ENCODE peak calls at places on chromosomes 4 and X, in ten cellular contexts. D is hepatocyte, L is mucosa of descending colon, B is foreskin fibroblast, T is cardiac fibroblast, O is uterus, E is fibroblast of villous mesenchyme, M is HFF-Myc, P is sigmoid colon, Z is ovary. R is an unnamed sample.

GRCh38 chr4:99679204-99679603 is 21.6 kb upstream of the C4orf54 start:
- DNase-seq in D (peak), L (no peak), B (no peak), T (no peak), O (no peak), E (no peak), M (no peak), P (no peak), Z (peak), R (no peak)

GRCh38 chrX:30489323-30489722 is 88.2 kb downstream of the TASL start:
- DNase-seq in D (no peak), L (no peak), B (peak), T (no peak), O (no peak), E (no peak), M (no peak), P (no peak), Z (no peak), R (no peak)

GRCh38 chr4:22500831-22501714 is 14.8 kb downstream of the ADGRA3 start:
- DNase-seq in D (peak), L (peak), B (peak), T (peak), O (no peak), E (no peak), M (no peak), P (no peak), Z (no peak), R (no peak)

GRCh38 chr4:74926007-74926406 is 6.9 kb upstream of the PARM1 start:
- DNase-seq in D (no peak), L (no peak), B (no peak), T (no peak), O (no peak), E (no peak), M (no peak), P (no peak), Z (no peak), R (no peak)

GRCh38 chr4:153233761-153234371 is 29.6 kb downstream of the TRIM2 start:
- DNase-seq in D (peak), L (no peak), B (peak), T (peak), O (peak), E (peak), M (peak), P (peak), Z (no peak), R (peak)

GRCh38 chr4:82744284-82744963 is 54.2 kb downstream of the SCD5 start:
- DNase-seq in D (peak), L (no peak), B (no peak), T (no peak), O (no peak), E (no peak), M (no peak), P (no peak), Z (no peak), R (no peak)

GRCh38 chr4:56240554-56241190 is 146.6 kb downstream of the AASDH start:
- DNase-seq in D (peak), L (peak), B (no peak), T (no peak), O (no peak), E (no peak), M (no peak), P (no peak), Z (no peak), R (no peak)

GRCh38 chr4:70667710-70668535 is 1.6 kb upstream of the JCHAIN start:
- DNase-seq in D (no peak), L (no peak), B (no peak), T (peak), O (no peak), E (peak), M (no peak), P (no peak), Z (no peak), R (peak)

GRCh38 chr4:7526491-7526890 is 91.8 kb upstream of the PSAPL1 start:
- DNase-seq in D (no peak), L (no peak), B (no peak), T (no peak), O (no peak), E (no peak), M (no peak), P (no peak), Z (no peak), R (no peak)

GRCh38 chr4:6986067-6986780 is 56.9 kb upstream of the TADA2B start:
- DNase-seq in D (peak), L (no peak), B (peak), T (peak), O (no peak), E (peak), M (no peak), P (peak), Z (no peak), R (no peak)

GRCh38 chr4:20431422-20432014 is 179.8 kb downstream of the SLIT2 start:
- DNase-seq in D (peak), L (no peak), B (no peak), T (peak), O (peak), E (peak), M (no peak), P (no peak), Z (no peak), R (no peak)

GRCh38 chrX:120419465-120419864 is 49.6 kb downstream of the LAMP2 start:
- DNase-seq in D (no peak), L (no peak), B (peak), T (no peak), O (no peak), E (no peak), M (no peak), P (no peak), Z (no peak), R (no peak)

GRCh38 chr4:140252144-140252741 is 98.3 kb upstream of the MAML3 start:
- DNase-seq in D (peak), L (peak), B (no peak), T (no peak), O (peak), E (no peak), M (no peak), P (peak), Z (peak), R (no peak)

GRCh38 chr4:69092190-69092589 is 4.1 kb upstream of the UGT2B7 start:
- DNase-seq in D (no peak), L (no peak), B (peak), T (peak), O (no peak), E (peak), M (no peak), P (no peak), Z (no peak), R (no peak)

GRCh38 chr4:16869594-16870245 is 28.7 kb downstream of the LDB2 start:
- DNase-seq in D (no peak), L (no peak), B (no peak), T (no peak), O (no peak), E (no peak), M (no peak), P (no peak), Z (no peak), R (no peak)

GRCh38 chr4:7693237-7693608 is 246.4 kb downstream of the AFAP1 start:
- DNase-seq in D (no peak), L (no peak), B (no peak), T (no peak), O (no peak), E (no peak), M (no peak), P (no peak), Z (no peak), R (no peak)

GRCh38 chr4:47469951-47470350 is 6.4 kb upstream of the COMMD8 start:
- DNase-seq in D (no peak), L (no peak), B (peak), T (peak), O (no peak), E (peak), M (no peak), P (no peak), Z (no peak), R (peak)

GRCh38 chr4:3683744-3684421 is 82.3 kb upstream of the ADRA2C start:
- DNase-seq in D (no peak), L (no peak), B (no peak), T (no peak), O (no peak), E (no peak), M (no peak), P (peak), Z (no peak), R (no peak)

GRCh38 chrX:15245896-15246295 is 24.0 kb downstream of the ASB9 start:
- DNase-seq in D (no peak), L (no peak), B (no peak), T (no peak), O (no peak), E (no peak), M (no peak), P (no peak), Z (no peak), R (no peak)

GRCh38 chrX:68018248-68019203 is 414.8 kb downstream of the OPHN1 start:
- DNase-seq in D (no peak), L (peak), B (peak), T (peak), O (no peak), E (peak), M (no peak), P (no peak), Z (no peak), R (peak)

GRCh38 chr4:11409632-11410031 is 19.1 kb downstream of the HS3ST1 start:
- DNase-seq in D (no peak), L (no peak), B (no peak), T (no peak), O (no peak), E (no peak), M (no peak), P (no peak), Z (no peak), R (no peak)

DNA sequence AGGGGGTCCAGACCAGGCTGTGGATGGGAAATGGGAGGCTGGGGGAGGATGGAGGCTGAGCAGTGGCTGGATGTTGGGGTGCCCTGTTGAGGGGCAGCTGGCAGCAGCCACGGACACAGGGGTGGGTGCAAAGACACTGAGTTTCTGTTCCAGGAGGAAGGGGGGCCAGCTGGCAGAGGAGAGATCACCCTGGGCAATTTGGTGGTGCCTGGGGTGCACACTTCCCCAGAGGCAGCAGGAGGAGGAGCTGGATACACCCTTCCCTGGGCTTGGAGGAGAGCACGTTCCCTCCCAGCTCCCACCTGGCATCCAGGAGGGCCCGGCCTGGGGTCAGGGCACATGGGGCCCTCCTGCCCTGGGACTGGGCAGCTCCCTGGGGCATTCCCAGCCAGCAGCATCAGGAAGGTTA is 42.8 kb downstream of the CPLX1 start:
- DNase-seq in D (no peak), L (no peak), B (no peak), T (no peak), O (no peak), E (no peak), M (no peak), P (peak), Z (no peak), R (no peak)
- H3K4me3 ChIP-seq in D (no peak), L (no peak), B (no peak), T (no peak), O (no peak), E (no peak), M (no peak), P (no peak), Z (no peak), R (no peak)

DNA sequence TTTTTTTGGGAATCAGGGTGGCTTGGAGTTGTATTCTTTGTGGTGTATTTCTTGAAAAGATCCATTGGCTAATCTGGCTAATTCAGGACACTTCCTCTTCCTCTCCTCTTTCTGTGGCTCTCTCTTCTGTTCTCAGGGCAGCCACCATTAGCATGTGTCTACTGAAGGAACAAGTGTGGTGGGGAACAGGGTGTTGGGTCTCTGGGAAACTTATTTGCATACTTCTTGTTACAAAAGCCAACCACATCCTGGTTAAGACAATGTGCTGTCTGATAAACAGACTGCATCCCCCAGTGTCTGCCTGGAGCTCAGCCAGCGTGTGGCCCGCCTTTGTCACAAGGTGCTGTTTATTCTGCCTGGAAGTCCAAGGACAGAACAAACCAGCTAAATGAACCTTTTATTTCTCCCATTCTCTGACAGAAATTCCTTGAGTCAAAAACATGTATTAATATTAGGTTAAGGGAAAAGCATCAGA is 203.4 kb downstream of the SPRY1 start:
- DNase-seq in D (peak), L (peak), B (peak), T (peak), O (peak), E (peak), M (no peak), P (peak), Z (peak), R (no peak)
- TF ChIP-seq CTCF in D (no peak), L (no peak), B (no peak), T (no peak), O (no peak), E (no peak), M (no peak), P (no peak), Z (no peak), R (no peak)

GRCh38 chr4:112649055-112649408 is 12.1 kb downstream of the LARP7 start:
- DNase-seq in D (no peak), L (no peak), B (no peak), T (no peak), O (no peak), E (no peak), M (no peak), P (no peak), Z (no peak), R (no peak)

GRCh38 chr4:112647785-112648184 is 10.8 kb downstream of the LARP7 start:
- DNase-seq in D (no peak), L (no peak), B (no peak), T (no peak), O (no peak), E (no peak), M (no peak), P (no peak), Z (no peak), R (no peak)

GRCh38 chr4:112650332-112650731 is 13.4 kb downstream of the LARP7 start:
- DNase-seq in D (no peak), L (no peak), B (no peak), T (no peak), O (no peak), E (no peak), M (no peak), P (no peak), Z (no peak), R (no peak)

GRCh38 chr4:112646632-112647537 is 9.9 kb downstream of the LARP7 start:
- DNase-seq in D (no peak), L (no peak), B (no peak), T (no peak), O (no peak), E (no peak), M (no peak), P (no peak), Z (no peak), R (no peak)

DNA sequence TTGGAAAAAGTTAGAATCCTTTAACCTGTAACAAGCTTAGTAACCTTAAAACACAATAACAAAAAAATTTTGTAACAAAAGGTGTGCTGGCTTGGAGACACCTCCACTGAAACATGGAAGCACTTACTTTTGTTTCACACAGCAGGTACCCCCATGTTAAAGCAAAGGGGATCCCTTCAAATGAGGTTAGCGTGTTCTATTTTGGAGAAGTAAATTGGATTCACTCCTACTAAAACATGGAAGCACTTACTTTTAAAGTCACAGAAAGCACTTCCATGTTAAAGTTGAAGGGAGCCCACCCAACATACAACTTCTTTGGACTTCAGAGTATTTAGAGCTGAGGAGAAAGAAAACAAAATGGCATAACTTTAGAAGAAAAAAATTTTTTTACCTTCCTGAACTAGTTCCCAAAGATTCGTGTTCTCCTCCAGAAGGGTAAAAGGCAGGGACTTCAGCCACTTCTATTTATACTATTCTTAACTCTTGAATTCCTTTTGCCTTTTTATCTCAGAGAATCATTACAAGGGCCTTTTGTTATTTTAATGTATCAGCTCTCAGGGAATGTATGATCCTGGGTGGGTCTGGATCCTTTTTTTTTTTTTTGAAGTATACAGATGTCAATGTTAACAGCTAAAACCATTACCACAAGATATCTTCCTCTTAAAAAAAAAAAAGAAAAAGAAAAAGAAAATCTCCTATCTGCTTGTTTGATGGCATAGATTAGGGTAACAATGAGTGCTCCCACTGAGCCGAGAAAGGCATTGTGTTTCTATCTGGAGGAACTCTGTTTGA is 11.5 kb downstream of the LARP7 start:
- DNase-seq in D (no peak), L (no peak), B (no peak), T (peak), O (no peak), E (no peak), M (no peak), P (no peak), Z (no peak), R (no peak)
- H3K4me3 ChIP-seq in D (no peak), L (no peak), B (no peak), T (no peak), O (no peak), E (no peak), M (no peak), P (no peak), Z (no peak), R (no peak)

DNA sequence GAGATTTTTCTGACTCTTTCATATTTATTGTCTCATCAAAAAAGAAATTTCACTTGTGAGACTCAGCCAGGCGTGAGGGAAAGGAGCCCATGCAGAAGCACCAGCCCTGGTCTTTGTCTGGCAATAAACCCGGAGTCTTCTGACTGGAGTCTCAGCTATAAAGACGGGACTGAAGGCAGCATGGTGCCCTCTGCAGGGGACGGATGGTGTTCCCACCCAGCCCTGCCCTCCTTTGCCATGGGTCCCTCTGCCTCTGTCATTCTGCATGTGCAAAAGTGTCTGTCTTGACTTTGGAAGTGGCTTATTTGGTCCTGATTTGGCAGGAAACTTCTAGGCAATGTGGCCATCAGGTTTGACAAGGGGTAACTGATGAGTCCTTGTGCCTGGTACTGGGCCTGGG is 14.3 kb downstream of the ZNF185 start:
- DNase-seq in D (no peak), L (no peak), B (no peak), T (no peak), O (no peak), E (peak), M (no peak), P (no peak), Z (no peak), R (no peak)
- TF ChIP-seq CTCF in D (no peak), L (no peak), B (no peak), T (no peak), O (no peak), E (peak), M (no peak), P (no peak), Z (no peak), R (no peak)

DNA sequence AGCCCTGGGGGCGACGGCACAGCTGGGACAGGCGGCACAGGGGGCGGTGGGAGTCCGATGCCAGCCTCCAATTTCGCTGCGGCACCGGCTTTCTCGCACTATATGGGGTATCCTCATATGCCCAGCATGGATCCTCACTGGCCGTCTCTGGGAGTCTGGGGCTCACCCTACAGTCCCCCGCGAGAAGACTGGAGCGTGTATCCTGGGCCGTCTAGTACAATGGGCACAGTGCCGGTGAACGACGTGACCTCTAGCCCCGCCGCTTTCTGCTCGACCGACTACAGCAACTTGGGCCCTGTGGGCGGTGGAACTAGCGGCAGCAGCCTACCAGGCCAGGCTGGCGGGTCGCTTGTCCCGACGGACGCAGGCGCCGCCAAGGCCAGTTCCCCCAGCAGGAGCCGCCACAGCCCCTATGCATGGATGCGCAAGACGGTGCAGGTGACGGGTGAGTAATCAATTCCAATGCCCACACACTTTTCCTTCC is 500 bp downstream of the CDX4 start:
- DNase-seq in D (no peak), L (no peak), B (no peak), T (no peak), O (no peak), E (no peak), M (no peak), P (no peak), Z (no peak), R (no peak)
- H3K4me3 ChIP-seq in D (no peak), L (no peak), B (no peak), T (no peak), O (no peak), E (no peak), M (no peak), P (no peak), Z (no peak), R (no peak)

GRCh38 chrX:3550871-3551270 is 162.6 kb downstream of the PRKX start:
- DNase-seq in D (no peak), L (no peak), B (no peak), T (no peak), O (no peak), E (no peak), M (no peak), P (no peak), Z (no peak), R (no peak)

GRCh38 chrX:3545901-3546300 is 167.5 kb downstream of the PRKX start:
- DNase-seq in D (no peak), L (no peak), B (peak), T (no peak), O (no peak), E (no peak), M (no peak), P (no peak), Z (no peak), R (no peak)

GRCh38 chrX:3549442-3549875 is 164.0 kb downstream of the PRKX start:
- DNase-seq in D (peak), L (no peak), B (peak), T (peak), O (peak), E (peak), M (no peak), P (no peak), Z (no peak), R (no peak)

GRCh38 chrX:3550160-3550765 is 163.2 kb downstream of the PRKX start:
- DNase-seq in D (peak), L (no peak), B (peak), T (peak), O (no peak), E (peak), M (no peak), P (no peak), Z (no peak), R (no peak)

GRCh38 chrX:3548743-3549441 is 164.6 kb downstream of the PRKX start:
- DNase-seq in D (peak), L (no peak), B (peak), T (peak), O (no peak), E (peak), M (no peak), P (no peak), Z (no peak), R (peak)
- TF ChIP-seq CTCF in D (peak), L (no peak), B (peak), T (no peak), O (peak), E (peak), M (no peak), P (no peak), Z (no peak), R (peak)

GRCh38 chr4:53713767-53714166 is 122.5 kb upstream of the LNX1 start:
- DNase-seq in D (no peak), L (no peak), B (no peak), T (no peak), O (no peak), E (peak), M (no peak), P (no peak), Z (no peak), R (no peak)

GRCh38 chr4:53713296-53713695 is 122.0 kb upstream of the LNX1 start:
- DNase-seq in D (no peak), L (no peak), B (no peak), T (peak), O (no peak), E (no peak), M (no peak), P (no peak), Z (no peak), R (no peak)

GRCh38 chr4:53712326-53712725 is 121.0 kb upstream of the LNX1 start:
- DNase-seq in D (no peak), L (no peak), B (no peak), T (no peak), O (no peak), E (no peak), M (no peak), P (no peak), Z (no peak), R (no peak)

GRCh38 chr4:53709693-53710092 is 118.4 kb upstream of the LNX1 start:
- DNase-seq in D (no peak), L (no peak), B (no peak), T (no peak), O (no peak), E (no peak), M (no peak), P (no peak), Z (no peak), R (no peak)

GRCh38 chr4:53711916-53712315 is 120.6 kb upstream of the LNX1 start:
- DNase-seq in D (no peak), L (no peak), B (peak), T (peak), O (no peak), E (peak), M (no peak), P (no peak), Z (no peak), R (no peak)
- H3K4me3 ChIP-seq in D (no peak), L (no peak), B (no peak), T (no peak), O (no peak), E (no peak), M (no peak), P (no peak), Z (no peak), R (no peak)